ENCODE peak calls at places on chromosomes 5 and 9, in seven cellular contexts. B is NCI-H510A; I is activated CD8-positive, alpha-beta memory T cell treated with anti-CD3 and anti-CD28 coated beads, Interleukin-2, amount 50 U/mL, for 48 hours; N is C1 segment of cervical spinal cord; L is mesenteric fat pad; Y is esophagus squamous epithelium; D is A172. G is an unnamed sample.

GRCh38 chr5:97545856-97546570 is 363.0 kb upstream of the RIOK2 start:
- DNase-seq in B (no peak), I (no peak), N (no peak), L (no peak), Y (no peak), D (no peak), G (no peak)

GRCh38 chr5:177302354-177303110 is 987 bp downstream of the RAB24 start:
- DNase-seq in B (no peak), I (no peak), N (no peak), L (no peak), Y (no peak), D (no peak), G (no peak)

GRCh38 chr5:92508271-92508670 is 1072.7 kb downstream of the NR2F1-AS1 start:
- DNase-seq in B (no peak), I (no peak), N (no peak), L (no peak), Y (no peak), D (no peak), G (no peak)

GRCh38 chr5:144187699-144188294 is 17.1 kb downstream of the KCTD16 start:
- DNase-seq in B (peak; percentile 46), I (peak; percentile 65), N (no peak), L (no peak), Y (peak; percentile 24), D (peak; percentile 97), G (no peak)

GRCh38 chr9:97985058-97985861 is 2.1 kb downstream of the ANP32B start:
- DNase-seq in B (no peak), I (no peak), N (peak; percentile 39), L (no peak), Y (no peak), D (no peak), G (no peak)

GRCh38 chr9:96612105-96612965 is 7.3 kb downstream of the CDC14B start:
- DNase-seq in B (no peak), I (no peak), N (peak; percentile 49), L (no peak), Y (no peak), D (peak; percentile 80), G (no peak)

GRCh38 chr9:22278426-22278825 is 168.2 kb upstream of the DMRTA1 start:
- DNase-seq in B (no peak), I (no peak), N (no peak), L (no peak), Y (no peak), D (no peak), G (no peak)

GRCh38 chr5:22852807-22853670 is at the start of gene CDH12:
- DNase-seq in B (peak; percentile 40), I (no peak), N (no peak), L (no peak), Y (no peak), D (no peak), G (no peak)

GRCh38 chr5:9363026-9363793 is 182.7 kb downstream of the SEMA5A start:
- DNase-seq in B (no peak), I (no peak), N (no peak), L (no peak), Y (no peak), D (no peak), G (no peak)

GRCh38 chr5:31536873-31537272 is 4.8 kb downstream of the C5orf22 start:
- DNase-seq in B (no peak), I (no peak), N (no peak), L (no peak), Y (no peak), D (no peak), G (no peak)

GRCh38 chr5:18305288-18305899 is 671.1 kb downstream of the TAF11L14 start:
- DNase-seq in B (no peak), I (no peak), N (peak; percentile 36), L (no peak), Y (no peak), D (peak; percentile 20), G (no peak)

GRCh38 chr5:138230981-138231589 is 18.0 kb upstream of the CDC23 start:
- DNase-seq in B (no peak), I (no peak), N (no peak), L (no peak), Y (no peak), D (peak; percentile 37), G (no peak)

GRCh38 chr5:100270323-100270771 is 264.8 kb upstream of the FAM174A start:
- DNase-seq in B (no peak), I (no peak), N (no peak), L (no peak), Y (no peak), D (peak; percentile 57), G (no peak)

GRCh38 chr5:91851670-91852069 is 468.6 kb upstream of the ARRDC3 start:
- DNase-seq in B (no peak), I (no peak), N (no peak), L (no peak), Y (no peak), D (no peak), G (no peak)

GRCh38 chr5:16574789-16575785 is 41.7 kb downstream of the RETREG1 start:
- DNase-seq in B (no peak), I (no peak), N (peak; percentile 89), L (no peak), Y (no peak), D (peak; percentile 81), G (peak; percentile 4)

GRCh38 chr9:97559111-97559514 is 57.6 kb downstream of the TMOD1 start:
- DNase-seq in B (no peak), I (no peak), N (no peak), L (no peak), Y (no peak), D (peak; percentile 84), G (no peak)

GRCh38 chr5:134490925-134491271 is 34.6 kb upstream of the JADE2 start:
- DNase-seq in B (no peak), I (no peak), N (no peak), L (no peak), Y (no peak), D (no peak), G (no peak)

GRCh38 chr9:113598451-113598850 is 134.9 kb downstream of the RGS3 start:
- DNase-seq in B (no peak), I (no peak), N (no peak), L (no peak), Y (no peak), D (no peak), G (no peak)

G was measured in cerebellar nuclear complex.